ENCODE peak calls at places on chromosomes 1 and 21, in nine cellular contexts. One of them, this sample, is unnamed.

GRCh38 chr1:110242731-110243130 is 32.6 kb downstream of the KCNC4 start:
- DNase-seq in tibial artery: no peak
- DNase-seq in aorta: peak; percentile 61
- DNase-seq in GM23338: no peak
- DNase-seq in fibroblast of lung: no peak
- DNase-seq in CD8-positive, alpha-beta T cell: no peak
- DNase-seq in suprapubic skin: no peak
- DNase-seq in cardiac muscle cell: no peak
- DNase-seq in PC-9: no peak
- DNase-seq in this sample: no peak

GRCh38 chr1:76260279-76260678 is 185.7 kb downstream of the ST6GALNAC3 start:
- DNase-seq in cardiac muscle cell: no peak
- DNase-seq in aorta: no peak
- DNase-seq in fibroblast of lung: no peak
- DNase-seq in tibial artery: no peak
- DNase-seq in PC-9: no peak
- DNase-seq in CD8-positive, alpha-beta T cell: no peak
- DNase-seq in GM23338: no peak
- DNase-seq in suprapubic skin: no peak
- DNase-seq in this sample: no peak

GRCh38 chr1:231337043-231337471 is 595 bp downstream of the EXOC8 start:
- DNase-seq in fibroblast of lung: no peak
- DNase-seq in GM23338: peak; percentile 32
- DNase-seq in aorta: peak; percentile 81
- DNase-seq in tibial artery: no peak
- DNase-seq in suprapubic skin: peak; percentile 84
- DNase-seq in CD8-positive, alpha-beta T cell: peak; percentile 35
- DNase-seq in PC-9: no peak
- DNase-seq in cardiac muscle cell: no peak
- DNase-seq in this sample: no peak

GRCh38 chr1:92464588-92465255 is 22.0 kb downstream of the GFI1 start:
- DNase-seq in aorta: no peak
- DNase-seq in PC-9: no peak
- DNase-seq in suprapubic skin: no peak
- DNase-seq in CD8-positive, alpha-beta T cell: no peak
- DNase-seq in cardiac muscle cell: no peak
- DNase-seq in tibial artery: no peak
- DNase-seq in fibroblast of lung: no peak
- DNase-seq in GM23338: no peak
- DNase-seq in this sample: no peak

GRCh38 chr1:214833357-214833756 is 230.4 kb downstream of the CENPF start:
- DNase-seq in tibial artery: no peak
- DNase-seq in PC-9: no peak
- DNase-seq in cardiac muscle cell: no peak
- DNase-seq in fibroblast of lung: no peak
- DNase-seq in GM23338: no peak
- DNase-seq in CD8-positive, alpha-beta T cell: no peak
- DNase-seq in aorta: no peak
- DNase-seq in suprapubic skin: no peak
- DNase-seq in this sample: peak; percentile 74

GRCh38 chr1:199353906-199354305 is 673.6 kb upstream of the NR5A2 start:
- DNase-seq in fibroblast of lung: peak; percentile 6
- DNase-seq in CD8-positive, alpha-beta T cell: no peak
- DNase-seq in tibial artery: no peak
- DNase-seq in aorta: no peak
- DNase-seq in cardiac muscle cell: no peak
- DNase-seq in GM23338: no peak
- DNase-seq in PC-9: no peak
- DNase-seq in suprapubic skin: no peak
- DNase-seq in this sample: no peak

GRCh38 chr1:36652586-36652985 is 169.9 kb upstream of the CSF3R start:
- DNase-seq in cardiac muscle cell: no peak
- DNase-seq in suprapubic skin: no peak
- DNase-seq in PC-9: no peak
- DNase-seq in aorta: peak; percentile 23
- DNase-seq in GM23338: no peak
- DNase-seq in CD8-positive, alpha-beta T cell: no peak
- DNase-seq in fibroblast of lung: no peak
- DNase-seq in tibial artery: no peak
- DNase-seq in this sample: no peak

GRCh38 chr1:99010679-99011078 is 6.0 kb upstream of the PLPPR5 start:
- DNase-seq in cardiac muscle cell: no peak
- DNase-seq in tibial artery: no peak
- DNase-seq in CD8-positive, alpha-beta T cell: no peak
- DNase-seq in PC-9: no peak
- DNase-seq in GM23338: no peak
- DNase-seq in fibroblast of lung: no peak
- DNase-seq in suprapubic skin: no peak
- DNase-seq in aorta: no peak
- DNase-seq in this sample: no peak

GRCh38 chr1:209755926-209756607 is at the start of gene TRAF3IP3:
- DNase-seq in GM23338: no peak
- DNase-seq in tibial artery: peak; percentile 37
- DNase-seq in PC-9: no peak
- DNase-seq in fibroblast of lung: no peak
- DNase-seq in aorta: no peak
- DNase-seq in suprapubic skin: no peak
- DNase-seq in CD8-positive, alpha-beta T cell: peak; percentile 64
- DNase-seq in cardiac muscle cell: no peak
- DNase-seq in this sample: no peak

GRCh38 chr1:31767225-31767624 is 3.1 kb upstream of the ADGRB2 start:
- DNase-seq in fibroblast of lung: no peak
- DNase-seq in GM23338: no peak
- DNase-seq in aorta: no peak
- DNase-seq in cardiac muscle cell: no peak
- DNase-seq in CD8-positive, alpha-beta T cell: no peak
- DNase-seq in suprapubic skin: no peak
- DNase-seq in tibial artery: no peak
- DNase-seq in PC-9: no peak
- DNase-seq in this sample: no peak

GRCh38 chr1:204791453-204792366 is 79.0 kb upstream of the NFASC start:
- DNase-seq in tibial artery: peak; percentile 47
- DNase-seq in aorta: peak; percentile 90
- DNase-seq in suprapubic skin: no peak
- DNase-seq in fibroblast of lung: peak; percentile 51
- DNase-seq in PC-9: no peak
- DNase-seq in cardiac muscle cell: peak; percentile 83
- DNase-seq in CD8-positive, alpha-beta T cell: peak; percentile 76
- DNase-seq in GM23338: peak; percentile 97
- DNase-seq in this sample: no peak

GRCh38 chr21:39087238-39087975 is 95.8 kb downstream of the PSMG1 start:
- DNase-seq in CD8-positive, alpha-beta T cell: no peak
- DNase-seq in tibial artery: no peak
- DNase-seq in GM23338: no peak
- DNase-seq in suprapubic skin: no peak
- DNase-seq in fibroblast of lung: no peak
- DNase-seq in PC-9: no peak
- DNase-seq in aorta: peak; percentile 80
- DNase-seq in cardiac muscle cell: no peak
- DNase-seq in this sample: no peak

GRCh38 chr1:51650198-51650597 is 33.3 kb downstream of the OSBPL9 start:
- DNase-seq in GM23338: no peak
- DNase-seq in cardiac muscle cell: no peak
- DNase-seq in PC-9: no peak
- DNase-seq in suprapubic skin: no peak
- DNase-seq in tibial artery: no peak
- DNase-seq in aorta: no peak
- DNase-seq in CD8-positive, alpha-beta T cell: no peak
- DNase-seq in fibroblast of lung: no peak
- DNase-seq in this sample: no peak

GRCh38 chr1:9009438-9010366 is 16.5 kb downstream of the SLC2A7 start:
- DNase-seq in CD8-positive, alpha-beta T cell: no peak
- DNase-seq in suprapubic skin: no peak
- DNase-seq in GM23338: peak; percentile 83
- DNase-seq in aorta: no peak
- DNase-seq in PC-9: peak; percentile 50
- DNase-seq in cardiac muscle cell: peak; percentile 55
- DNase-seq in tibial artery: no peak
- DNase-seq in fibroblast of lung: peak; percentile 11
- DNase-seq in this sample: no peak

GRCh38 chr1:218624051-218624450 is 278.9 kb downstream of the TGFB2 start:
- DNase-seq in tibial artery: no peak
- DNase-seq in cardiac muscle cell: no peak
- DNase-seq in CD8-positive, alpha-beta T cell: no peak
- DNase-seq in GM23338: no peak
- DNase-seq in PC-9: no peak
- DNase-seq in fibroblast of lung: no peak
- DNase-seq in suprapubic skin: no peak
- DNase-seq in aorta: no peak
- DNase-seq in this sample: no peak

GRCh38 chr1:1600861-1601563 is 1.1 kb upstream of the FNDC10 start:
- DNase-seq in PC-9: no peak
- DNase-seq in suprapubic skin: peak; percentile 61
- DNase-seq in cardiac muscle cell: no peak
- DNase-seq in CD8-positive, alpha-beta T cell: no peak
- DNase-seq in tibial artery: no peak
- DNase-seq in GM23338: no peak
- DNase-seq in fibroblast of lung: no peak
- DNase-seq in aorta: no peak
- DNase-seq in this sample: no peak

GRCh38 chr21:21383126-21383525 is 384.9 kb downstream of the NCAM2 start:
- DNase-seq in aorta: no peak
- DNase-seq in CD8-positive, alpha-beta T cell: no peak
- DNase-seq in suprapubic skin: no peak
- DNase-seq in tibial artery: no peak
- DNase-seq in PC-9: no peak
- DNase-seq in cardiac muscle cell: no peak
- DNase-seq in fibroblast of lung: peak; percentile 16
- DNase-seq in GM23338: no peak
- DNase-seq in this sample: no peak

DNA sequence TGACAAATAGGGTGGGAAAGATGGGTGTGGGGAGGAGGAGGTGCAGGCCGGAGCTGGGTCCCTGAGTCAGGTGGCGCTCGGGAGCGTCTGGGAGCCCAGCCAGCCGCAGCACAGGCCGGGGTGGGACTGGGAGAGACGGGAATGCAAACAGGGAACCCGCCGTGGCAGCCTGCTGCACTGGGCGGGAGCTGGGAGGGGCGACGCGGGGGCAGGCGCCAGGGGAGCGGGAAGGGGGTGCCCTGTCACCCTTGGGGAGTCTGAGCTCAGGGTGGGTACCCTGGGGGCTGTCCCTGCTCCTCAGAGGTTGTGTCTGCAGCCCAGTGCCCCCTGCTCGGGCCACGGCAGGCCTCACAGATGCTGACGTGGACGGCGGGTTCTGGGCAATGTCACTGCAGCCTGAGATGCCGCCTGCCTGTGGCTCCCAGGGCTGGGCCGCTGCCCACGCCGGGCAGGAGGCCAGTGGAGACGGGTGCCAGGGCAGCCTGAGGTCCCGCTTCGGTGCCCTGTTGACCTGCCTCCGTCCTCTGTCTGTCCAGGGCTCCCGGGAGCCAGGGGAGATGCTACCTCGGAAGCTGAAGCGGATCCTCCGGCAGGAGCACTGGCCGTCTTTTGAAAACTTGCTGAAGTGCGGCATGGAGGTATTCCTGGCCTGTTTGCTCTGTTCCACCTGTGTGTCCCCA is 16.6 kb upstream of the LRRC3 start:
- DNase-seq in suprapubic skin: peak; percentile 44
- DNase-seq in tibial artery: no peak
- DNase-seq in CD8-positive, alpha-beta T cell: no peak
- DNase-seq in GM23338: no peak
- DNase-seq in fibroblast of lung: no peak
- DNase-seq in PC-9: no peak
- DNase-seq in aorta: peak; percentile 74
- DNase-seq in cardiac muscle cell: no peak
- DNase-seq in this sample: no peak
- H3K36me3 ChIP-seq in suprapubic skin: no peaks in the 10 kb centered on the region
- H3K36me3 ChIP-seq in tibial artery: no peaks in the 10 kb centered on the region
- H3K36me3 ChIP-seq in CD8-positive, alpha-beta T cell: no peaks in the 10 kb centered on the region
- H3K36me3 ChIP-seq in GM23338: no peaks in the 10 kb centered on the region
- H3K36me3 ChIP-seq in fibroblast of lung: no peaks in the 10 kb centered on the region
- H3K36me3 ChIP-seq in PC-9: no peaks in the 10 kb centered on the region
- H3K36me3 ChIP-seq in aorta: no peaks in the 10 kb centered on the region
- H3K36me3 ChIP-seq in cardiac muscle cell: no peaks in the 10 kb centered on the region
- H3K36me3 ChIP-seq in this sample: no peaks in the 10 kb centered on the region

GRCh38 chr21:43748622-43749021 is 27.5 kb downstream of the CSTB start:
- DNase-seq in PC-9: no peak
- DNase-seq in tibial artery: no peak
- DNase-seq in GM23338: no peak
- DNase-seq in CD8-positive, alpha-beta T cell: no peak
- DNase-seq in cardiac muscle cell: no peak
- DNase-seq in aorta: no peak
- DNase-seq in suprapubic skin: no peak
- DNase-seq in fibroblast of lung: no peak
- DNase-seq in this sample: no peak
- H3K36me3 ChIP-seq in PC-9: no peaks in the 10 kb centered on the region
- H3K36me3 ChIP-seq in tibial artery: peaks cover 92% of the 10 kb centered on the region
- H3K36me3 ChIP-seq in GM23338: no peaks in the 10 kb centered on the region
- H3K36me3 ChIP-seq in CD8-positive, alpha-beta T cell: peaks cover 3% of the 10 kb centered on the region
- H3K36me3 ChIP-seq in cardiac muscle cell: peaks cover 11% of the 10 kb centered on the region
- H3K36me3 ChIP-seq in aorta: peaks cover 2% of the 10 kb centered on the region
- H3K36me3 ChIP-seq in suprapubic skin: peaks cover 98% of the 10 kb centered on the region
- H3K36me3 ChIP-seq in fibroblast of lung: peaks cover 25% of the 10 kb centered on the region
- H3K36me3 ChIP-seq in this sample: peaks cover 61% of the 10 kb centered on the region

DNA sequence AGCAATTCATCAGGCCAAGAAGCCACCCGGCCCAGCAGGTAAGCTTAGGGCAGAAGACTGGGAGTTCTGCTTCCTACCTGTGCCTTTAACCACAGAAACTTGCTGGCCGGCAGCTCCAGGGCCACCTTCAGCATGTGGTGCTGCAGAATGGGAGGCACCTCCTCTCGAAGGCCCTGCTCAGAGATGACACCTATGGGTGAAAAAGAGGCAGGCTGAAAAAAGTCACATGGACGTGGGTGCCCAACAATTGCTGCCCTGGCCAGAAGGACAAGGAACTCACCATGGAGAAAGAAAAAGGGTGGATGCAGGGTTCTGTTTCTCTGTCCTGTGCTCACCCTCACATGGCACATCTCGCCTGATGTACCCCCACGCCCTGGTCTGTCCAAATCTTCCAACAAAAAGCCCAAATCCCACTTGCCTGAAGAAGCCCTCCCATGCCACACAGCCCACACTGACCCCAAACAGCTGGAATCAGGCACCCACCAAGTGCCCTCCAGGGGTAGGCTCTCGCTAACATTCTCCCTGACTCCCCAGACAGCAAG is 33.0 kb downstream of the URB1 start:
- DNase-seq in tibial artery: no peak
- DNase-seq in GM23338: no peak
- DNase-seq in fibroblast of lung: no peak
- DNase-seq in PC-9: no peak
- DNase-seq in CD8-positive, alpha-beta T cell: no peak
- DNase-seq in suprapubic skin: peak; percentile 38
- DNase-seq in cardiac muscle cell: no peak
- DNase-seq in aorta: no peak
- DNase-seq in this sample: no peak
- H3K36me3 ChIP-seq in tibial artery: peaks cover 89% of the 10 kb centered on the region
- H3K36me3 ChIP-seq in GM23338: peaks cover 72% of the 10 kb centered on the region
- H3K36me3 ChIP-seq in fibroblast of lung: peaks cover 27% of the 10 kb centered on the region
- H3K36me3 ChIP-seq in PC-9: peaks cover 3% of the 10 kb centered on the region
- H3K36me3 ChIP-seq in CD8-positive, alpha-beta T cell: peaks cover 77% of the 10 kb centered on the region
- H3K36me3 ChIP-seq in suprapubic skin: peaks cover 82% of the 10 kb centered on the region
- H3K36me3 ChIP-seq in cardiac muscle cell: peaks cover 37% of the 10 kb centered on the region
- H3K36me3 ChIP-seq in aorta: no peaks in the 10 kb centered on the region
- H3K36me3 ChIP-seq in this sample: peaks cover 42% of the 10 kb centered on the region

DNA sequence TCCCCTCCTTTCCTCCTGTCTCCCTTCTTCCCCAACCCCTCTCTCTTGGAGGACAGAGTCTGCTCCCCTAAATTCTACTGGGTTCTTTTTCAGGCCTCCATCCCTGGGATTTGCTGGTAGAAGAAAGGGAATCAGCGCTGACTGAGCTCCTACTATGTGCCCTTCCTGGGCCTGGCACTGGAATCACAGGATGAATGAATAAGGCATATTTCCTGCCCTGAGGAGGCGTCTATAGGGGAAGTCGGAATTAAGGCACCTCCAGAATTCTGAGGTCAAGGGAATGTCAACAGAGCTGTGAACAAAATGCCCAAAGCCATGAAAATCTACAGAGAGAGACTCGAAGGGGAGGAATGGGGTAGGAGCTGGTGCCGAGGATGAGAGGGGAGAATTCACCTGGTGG is 17.4 kb upstream of the BTG2 start:
- DNase-seq in tibial artery: no peak
- DNase-seq in cardiac muscle cell: no peak
- DNase-seq in CD8-positive, alpha-beta T cell: no peak
- DNase-seq in PC-9: no peak
- DNase-seq in aorta: peak; percentile 53
- DNase-seq in GM23338: no peak
- DNase-seq in suprapubic skin: no peak
- DNase-seq in fibroblast of lung: no peak
- DNase-seq in this sample: no peak
- H3K36me3 ChIP-seq in tibial artery: no peaks in the 10 kb centered on the region
- H3K36me3 ChIP-seq in cardiac muscle cell: no peaks in the 10 kb centered on the region
- H3K36me3 ChIP-seq in CD8-positive, alpha-beta T cell: no peaks in the 10 kb centered on the region
- H3K36me3 ChIP-seq in PC-9: no peaks in the 10 kb centered on the region
- H3K36me3 ChIP-seq in aorta: no peaks in the 10 kb centered on the region
- H3K36me3 ChIP-seq in GM23338: no peaks in the 10 kb centered on the region
- H3K36me3 ChIP-seq in suprapubic skin: no peaks in the 10 kb centered on the region
- H3K36me3 ChIP-seq in fibroblast of lung: no peaks in the 10 kb centered on the region
- H3K36me3 ChIP-seq in this sample: no peaks in the 10 kb centered on the region